ENCODE peak calls at places on chromosomes 2 and 18, in six cellular contexts. One of them, this sample, is unnamed.
A peak's percentile ranks its signal among the peaks of the same experiment; 100 is the strongest.

GRCh38 chr18:9684901-9685738 is 23.0 kb upstream of the RAB31 start:
- DNase-seq in kidney: no peak
- DNase-seq in colonic mucosa: no peak
- DNase-seq in AG04450: no peak
- DNase-seq in CD4-positive, alpha-beta memory T cell: no peak
- DNase-seq in CD8-positive, alpha-beta T cell: no peak
- DNase-seq in this sample: no peak

GRCh38 chr2:214103199-214104001 is 307.5 kb upstream of the VWC2L start:
- DNase-seq in kidney: no peak
- DNase-seq in CD8-positive, alpha-beta T cell: no peak
- DNase-seq in CD4-positive, alpha-beta memory T cell: no peak
- DNase-seq in AG04450: no peak
- DNase-seq in colonic mucosa: peak; percentile 44
- DNase-seq in this sample: no peak

GRCh38 chr2:32758232-32758631 is 130.4 kb downstream of the TTC27 start:
- DNase-seq in colonic mucosa: no peak
- DNase-seq in CD4-positive, alpha-beta memory T cell: no peak
- DNase-seq in CD8-positive, alpha-beta T cell: no peak
- DNase-seq in kidney: no peak
- DNase-seq in AG04450: no peak
- DNase-seq in this sample: no peak

GRCh38 chr2:26559556-26559955 is 81.6 kb downstream of the CIB4 start:
- DNase-seq in CD4-positive, alpha-beta memory T cell: no peak
- DNase-seq in kidney: no peak
- DNase-seq in AG04450: no peak
- DNase-seq in CD8-positive, alpha-beta T cell: no peak
- DNase-seq in colonic mucosa: no peak
- DNase-seq in this sample: peak; percentile 3

GRCh38 chr2:203583696-203584095 is 48.6 kb upstream of the RAPH1 start:
- DNase-seq in colonic mucosa: no peak
- DNase-seq in CD4-positive, alpha-beta memory T cell: no peak
- DNase-seq in kidney: no peak
- DNase-seq in CD8-positive, alpha-beta T cell: no peak
- DNase-seq in AG04450: no peak
- DNase-seq in this sample: peak; percentile 19

GRCh38 chr2:240259201-240259923 is 118.9 kb upstream of the OTOS start:
- DNase-seq in kidney: peak; percentile 87
- DNase-seq in CD4-positive, alpha-beta memory T cell: no peak
- DNase-seq in colonic mucosa: no peak
- DNase-seq in AG04450: no peak
- DNase-seq in CD8-positive, alpha-beta T cell: peak; percentile 43
- DNase-seq in this sample: no peak

GRCh38 chr2:224038049-224038829 is 847 bp downstream of the SERPINE2 start:
- DNase-seq in kidney: peak; percentile 84
- DNase-seq in CD4-positive, alpha-beta memory T cell: peak; percentile 20
- DNase-seq in CD8-positive, alpha-beta T cell: peak; percentile 70
- DNase-seq in colonic mucosa: peak; percentile 40
- DNase-seq in AG04450: no peak
- DNase-seq in this sample: no peak

GRCh38 chr18:55856191-55856590 is 268.2 kb upstream of the TCF4 start:
- DNase-seq in AG04450: peak; percentile 63
- DNase-seq in colonic mucosa: no peak
- DNase-seq in kidney: no peak
- DNase-seq in CD8-positive, alpha-beta T cell: no peak
- DNase-seq in CD4-positive, alpha-beta memory T cell: no peak
- DNase-seq in this sample: no peak

GRCh38 chr2:238847432-238847801 is 468 bp upstream of the TWIST2 start:
- DNase-seq in CD4-positive, alpha-beta memory T cell: no peak
- DNase-seq in CD8-positive, alpha-beta T cell: no peak
- DNase-seq in colonic mucosa: no peak
- DNase-seq in AG04450: no peak
- DNase-seq in kidney: no peak
- DNase-seq in this sample: no peak

GRCh38 chr18:3889803-3890202 is 439.8 kb downstream of the TGIF1 start:
- DNase-seq in CD4-positive, alpha-beta memory T cell: no peak
- DNase-seq in kidney: peak; percentile 45
- DNase-seq in CD8-positive, alpha-beta T cell: no peak
- DNase-seq in AG04450: peak; percentile 8
- DNase-seq in colonic mucosa: no peak
- DNase-seq in this sample: no peak

GRCh38 chr2:127565261-127566138 is 30.0 kb downstream of the MYO7B start:
- DNase-seq in kidney: peak; percentile 34
- DNase-seq in CD8-positive, alpha-beta T cell: no peak
- DNase-seq in AG04450: no peak
- DNase-seq in colonic mucosa: no peak
- DNase-seq in CD4-positive, alpha-beta memory T cell: no peak
- DNase-seq in this sample: no peak

GRCh38 chr2:64685430-64685829 is 31.7 kb upstream of the SERTAD2 start:
- DNase-seq in kidney: no peak
- DNase-seq in CD4-positive, alpha-beta memory T cell: no peak
- DNase-seq in CD8-positive, alpha-beta T cell: no peak
- DNase-seq in AG04450: no peak
- DNase-seq in colonic mucosa: no peak
- DNase-seq in this sample: no peak

GRCh38 chr2:113278812-113279139 is at the start of gene PAX8:
- DNase-seq in kidney: peak; percentile 96
- DNase-seq in CD4-positive, alpha-beta memory T cell: no peak
- DNase-seq in AG04450: no peak
- DNase-seq in colonic mucosa: no peak
- DNase-seq in CD8-positive, alpha-beta T cell: no peak
- DNase-seq in this sample: no peak

GRCh38 chr2:127138281-127138680 is 31.3 kb upstream of the BIN1 start:
- DNase-seq in kidney: peak; percentile 55
- DNase-seq in CD4-positive, alpha-beta memory T cell: no peak
- DNase-seq in AG04450: no peak
- DNase-seq in colonic mucosa: no peak
- DNase-seq in CD8-positive, alpha-beta T cell: no peak
- DNase-seq in this sample: no peak

GRCh38 chr2:219495531-219496122 is 3.1 kb upstream of the GMPPA start:
- DNase-seq in CD4-positive, alpha-beta memory T cell: peak; percentile 38
- DNase-seq in CD8-positive, alpha-beta T cell: peak; percentile 64
- DNase-seq in kidney: no peak
- DNase-seq in colonic mucosa: peak; percentile 65
- DNase-seq in AG04450: peak; percentile 47
- DNase-seq in this sample: peak; percentile 59

GRCh38 chr2:35822716-35823115 is 532.9 kb upstream of the CRIM1 start:
- DNase-seq in CD4-positive, alpha-beta memory T cell: no peak
- DNase-seq in AG04450: no peak
- DNase-seq in CD8-positive, alpha-beta T cell: no peak
- DNase-seq in kidney: no peak
- DNase-seq in colonic mucosa: no peak
- DNase-seq in this sample: no peak

GRCh38 chr2:33104052-33104623 is 157.4 kb downstream of the LTBP1 start:
- DNase-seq in CD4-positive, alpha-beta memory T cell: no peak
- DNase-seq in colonic mucosa: no peak
- DNase-seq in CD8-positive, alpha-beta T cell: no peak
- DNase-seq in kidney: no peak
- DNase-seq in AG04450: no peak
- DNase-seq in this sample: no peak

GRCh38 chr2:190344275-190344827 is 962 bp downstream of the INPP1 start:
- DNase-seq in AG04450: no peak
- DNase-seq in CD8-positive, alpha-beta T cell: no peak
- DNase-seq in colonic mucosa: peak; percentile 75
- DNase-seq in CD4-positive, alpha-beta memory T cell: no peak
- DNase-seq in kidney: no peak
- DNase-seq in this sample: peak; percentile 74

GRCh38 chr2:51290725-51291124 is 258.8 kb upstream of the NRXN1 start:
- DNase-seq in AG04450: peak; percentile 10
- DNase-seq in colonic mucosa: no peak
- DNase-seq in CD8-positive, alpha-beta T cell: no peak
- DNase-seq in kidney: no peak
- DNase-seq in CD4-positive, alpha-beta memory T cell: no peak
- DNase-seq in this sample: no peak

GRCh38 chr2:163119964-163120363 is 281.4 kb upstream of the KCNH7 start:
- DNase-seq in CD8-positive, alpha-beta T cell: no peak
- DNase-seq in colonic mucosa: no peak
- DNase-seq in kidney: no peak
- DNase-seq in CD4-positive, alpha-beta memory T cell: no peak
- DNase-seq in AG04450: no peak
- DNase-seq in this sample: no peak

GRCh38 chr18:71837560-71837959 is 706.6 kb downstream of the CBLN2 start:
- DNase-seq in CD4-positive, alpha-beta memory T cell: no peak
- DNase-seq in kidney: no peak
- DNase-seq in CD8-positive, alpha-beta T cell: no peak
- DNase-seq in colonic mucosa: no peak
- DNase-seq in AG04450: no peak
- DNase-seq in this sample: no peak

GRCh38 chr2:129437775-129438174 is 541.7 kb upstream of the RAB6C start:
- DNase-seq in colonic mucosa: no peak
- DNase-seq in CD8-positive, alpha-beta T cell: peak; percentile 40
- DNase-seq in kidney: peak; percentile 39
- DNase-seq in AG04450: no peak
- DNase-seq in CD4-positive, alpha-beta memory T cell: no peak
- DNase-seq in this sample: no peak

GRCh38 chr2:43027103-43027482 is 199.3 kb downstream of the ZFP36L2 start:
- DNase-seq in AG04450: no peak
- DNase-seq in CD4-positive, alpha-beta memory T cell: no peak
- DNase-seq in colonic mucosa: no peak
- DNase-seq in CD8-positive, alpha-beta T cell: no peak
- DNase-seq in kidney: no peak
- DNase-seq in this sample: peak; percentile 53

GRCh38 chr2:103152556-103152955 is 390.7 kb downstream of the TMEM182 start:
- DNase-seq in CD4-positive, alpha-beta memory T cell: no peak
- DNase-seq in AG04450: no peak
- DNase-seq in colonic mucosa: no peak
- DNase-seq in kidney: no peak
- DNase-seq in CD8-positive, alpha-beta T cell: no peak
- DNase-seq in this sample: no peak

GRCh38 chr18:45602926-45603325 is 12.3 kb upstream of the SLC14A2 start:
- DNase-seq in colonic mucosa: no peak
- DNase-seq in CD8-positive, alpha-beta T cell: no peak
- DNase-seq in CD4-positive, alpha-beta memory T cell: no peak
- DNase-seq in kidney: no peak
- DNase-seq in AG04450: no peak
- DNase-seq in this sample: no peak

GRCh38 chr2:200592414-200593075 is 6.7 kb downstream of the AOX1 start:
- DNase-seq in colonic mucosa: no peak
- DNase-seq in kidney: no peak
- DNase-seq in CD4-positive, alpha-beta memory T cell: no peak
- DNase-seq in CD8-positive, alpha-beta T cell: no peak
- DNase-seq in AG04450: no peak
- DNase-seq in this sample: no peak

GRCh38 chr2:69169990-69170389 is 157.0 kb downstream of the ANTXR1 start:
- DNase-seq in AG04450: no peak
- DNase-seq in kidney: no peak
- DNase-seq in colonic mucosa: no peak
- DNase-seq in CD8-positive, alpha-beta T cell: no peak
- DNase-seq in CD4-positive, alpha-beta memory T cell: no peak
- DNase-seq in this sample: no peak

GRCh38 chr2:21265752-21266151 is 142.0 kb downstream of the TDRD15 start:
- DNase-seq in colonic mucosa: no peak
- DNase-seq in CD8-positive, alpha-beta T cell: no peak
- DNase-seq in CD4-positive, alpha-beta memory T cell: no peak
- DNase-seq in kidney: no peak
- DNase-seq in AG04450: no peak
- DNase-seq in this sample: no peak

GRCh38 chr2:230793573-230794359 is 71.0 kb upstream of the ITM2C start:
- DNase-seq in colonic mucosa: peak; percentile 51
- DNase-seq in CD8-positive, alpha-beta T cell: peak; percentile 71
- DNase-seq in kidney: peak; percentile 71
- DNase-seq in CD4-positive, alpha-beta memory T cell: peak; percentile 71
- DNase-seq in AG04450: peak; percentile 99
- DNase-seq in this sample: peak; percentile 70
- H3K4me3 ChIP-seq in colonic mucosa: no peak overlapping the region
- H3K4me3 ChIP-seq in CD8-positive, alpha-beta T cell: peak overlapping the region; percentile 17
- H3K4me3 ChIP-seq in kidney: no peak overlapping the region
- H3K4me3 ChIP-seq in CD4-positive, alpha-beta memory T cell: no peak overlapping the region
- H3K4me3 ChIP-seq in AG04450: no peak overlapping the region
- H3K4me3 ChIP-seq in this sample: no peak overlapping the region

GRCh38 chr2:4552099-4552498 is 848.7 kb downstream of the DCDC2C start:
- DNase-seq in colonic mucosa: no peak
- DNase-seq in AG04450: no peak
- DNase-seq in CD8-positive, alpha-beta T cell: no peak
- DNase-seq in CD4-positive, alpha-beta memory T cell: no peak
- DNase-seq in kidney: no peak
- DNase-seq in this sample: no peak
- H3K9me3 ChIP-seq in colonic mucosa: no peaks in the 10 kb centered on the region
- H3K9me3 ChIP-seq in AG04450: peaks cover 20% of the 10 kb centered on the region
- H3K9me3 ChIP-seq in CD8-positive, alpha-beta T cell: no peaks in the 10 kb centered on the region
- H3K9me3 ChIP-seq in CD4-positive, alpha-beta memory T cell: no peaks in the 10 kb centered on the region
- H3K9me3 ChIP-seq in kidney: no peaks in the 10 kb centered on the region
- H3K9me3 ChIP-seq in this sample: peaks cover 60% of the 10 kb centered on the region

GRCh38 chr18:77086656-77087390 is 45.8 kb downstream of the MBP start:
- DNase-seq in AG04450: no peak
- DNase-seq in colonic mucosa: peak; percentile 86
- DNase-seq in CD8-positive, alpha-beta T cell: no peak
- DNase-seq in CD4-positive, alpha-beta memory T cell: no peak
- DNase-seq in kidney: no peak
- DNase-seq in this sample: peak; percentile 72
- H3K4me3 ChIP-seq in AG04450: peak overlapping the region; percentile 39
- H3K4me3 ChIP-seq in colonic mucosa: peak overlapping the region; percentile 29
- H3K4me3 ChIP-seq in CD8-positive, alpha-beta T cell: no peak overlapping the region
- H3K4me3 ChIP-seq in CD4-positive, alpha-beta memory T cell: no peak overlapping the region
- H3K4me3 ChIP-seq in kidney: peak overlapping the region; percentile 39
- H3K4me3 ChIP-seq in this sample: no peak overlapping the region

DNA sequence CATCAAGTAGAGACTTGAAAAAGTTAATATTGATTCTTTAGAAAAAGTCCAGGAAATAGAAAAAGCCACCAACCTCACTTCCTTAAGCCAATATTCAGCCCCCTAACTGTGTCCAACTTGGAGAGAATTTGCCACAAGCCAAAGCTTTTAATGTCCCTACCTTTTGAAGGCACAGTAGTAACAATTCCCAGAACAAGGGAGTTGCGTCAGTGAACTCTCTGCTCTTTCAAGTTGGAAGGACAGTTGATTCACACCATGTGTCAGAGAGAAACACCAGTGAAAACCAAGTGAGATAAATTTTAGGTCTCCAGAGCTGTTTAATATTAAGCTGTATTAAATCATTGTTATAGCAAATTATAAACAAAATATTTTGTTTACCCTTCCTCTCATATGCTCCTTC is 66.1 kb downstream of the EXOC6B start:
- DNase-seq in AG04450: no peak
- DNase-seq in CD4-positive, alpha-beta memory T cell: no peak
- DNase-seq in kidney: no peak
- DNase-seq in colonic mucosa: no peak
- DNase-seq in CD8-positive, alpha-beta T cell: no peak
- DNase-seq in this sample: no peak
- H3K9me3 ChIP-seq in AG04450: peaks cover 12% of the 10 kb centered on the region
- H3K9me3 ChIP-seq in CD4-positive, alpha-beta memory T cell: peaks cover 4% of the 10 kb centered on the region
- H3K9me3 ChIP-seq in kidney: peaks cover 4% of the 10 kb centered on the region
- H3K9me3 ChIP-seq in colonic mucosa: no peaks in the 10 kb centered on the region
- H3K9me3 ChIP-seq in CD8-positive, alpha-beta T cell: no peaks in the 10 kb centered on the region
- H3K9me3 ChIP-seq in this sample: peaks cover 20% of the 10 kb centered on the region

GRCh38 chr2:66446178-66446860 is 11.4 kb downstream of the MEIS1 start:
- DNase-seq in CD4-positive, alpha-beta memory T cell: no peak
- DNase-seq in kidney: peak; percentile 84
- DNase-seq in colonic mucosa: no peak
- DNase-seq in AG04450: no peak
- DNase-seq in CD8-positive, alpha-beta T cell: no peak
- DNase-seq in this sample: no peak
- H3K4me3 ChIP-seq in CD4-positive, alpha-beta memory T cell: no peak overlapping the region
- H3K4me3 ChIP-seq in kidney: peak overlapping the region; percentile 30
- H3K4me3 ChIP-seq in colonic mucosa: peak overlapping the region; percentile 10
- H3K4me3 ChIP-seq in AG04450: peak overlapping the region; percentile 91
- H3K4me3 ChIP-seq in CD8-positive, alpha-beta T cell: no peak overlapping the region
- H3K4me3 ChIP-seq in this sample: no peak overlapping the region

GRCh38 chr2:56874717-56875116 is 690.9 kb downstream of the CCDC85A start:
- DNase-seq in CD8-positive, alpha-beta T cell: no peak
- DNase-seq in colonic mucosa: no peak
- DNase-seq in AG04450: no peak
- DNase-seq in CD4-positive, alpha-beta memory T cell: no peak
- DNase-seq in kidney: no peak
- DNase-seq in this sample: no peak
- H3K9me3 ChIP-seq in CD8-positive, alpha-beta T cell: no peaks in the 10 kb centered on the region
- H3K9me3 ChIP-seq in colonic mucosa: no peaks in the 10 kb centered on the region
- H3K9me3 ChIP-seq in AG04450: peaks cover 17% of the 10 kb centered on the region
- H3K9me3 ChIP-seq in CD4-positive, alpha-beta memory T cell: no peaks in the 10 kb centered on the region
- H3K9me3 ChIP-seq in kidney: peaks cover 3% of the 10 kb centered on the region
- H3K9me3 ChIP-seq in this sample: no peaks in the 10 kb centered on the region